ENCODE peak calls at places on chromosomes 11 and 22, in nine cellular contexts. R is CD4-positive, alpha-beta memory T cell; Z is astrocyte; W is transverse colon; H is CD8-positive, alpha-beta memory T cell; V is ascending aorta; O is suprapubic skin; T is psoas muscle; X is mammary epithelial cell. K is an unnamed sample.
A peak's percentile ranks its signal among the peaks of the same experiment; 100 is the strongest.

GRCh38 chr22:45009881-45010531 is at the start of gene PHF21B:
- DNase-seq in Z (no peak), O (no peak), V (no peak), W (no peak), R (no peak), X (peak; percentile 9), T (peak; percentile 57), H (no peak), K (peak; percentile 60)

GRCh38 chr22:26547426-26547825 is 35.2 kb upstream of the TFIP11 start:
- DNase-seq in X (peak; percentile 59), T (no peak), V (no peak), H (no peak), R (no peak), Z (no peak), O (no peak), W (no peak), K (no peak)

GRCh38 chr11:95641506-95641905 is 148.1 kb downstream of the FAM76B start:
- DNase-seq in X (peak; percentile 78), V (peak; percentile 10), R (peak; percentile 46), T (no peak), Z (no peak), W (no peak), O (no peak), H (peak; percentile 39), K (no peak)

GRCh38 chr22:28930357-28931007 is 47.1 kb downstream of the ZNRF3 start:
- DNase-seq in X (no peak), V (no peak), O (no peak), T (no peak), W (no peak), R (no peak), Z (peak; percentile 68), H (no peak), K (no peak)

GRCh38 chr11:60798631-60799030 is 13.5 kb downstream of the MS4A10 start:
- DNase-seq in Z (no peak), V (no peak), O (no peak), X (no peak), T (peak; percentile 23), W (no peak), H (no peak), R (no peak), K (no peak)

GRCh38 chr11:129643031-129643721 is 172.5 kb upstream of the TMEM45B start:
- DNase-seq in H (no peak), W (no peak), T (no peak), V (no peak), Z (peak; percentile 57), R (no peak), O (no peak), X (peak; percentile 97), K (no peak)

GRCh38 chr11:80167766-80168165 is 726.9 kb upstream of the TENM4 start:
- DNase-seq in R (no peak), W (no peak), V (no peak), T (no peak), Z (peak; percentile 28), O (no peak), H (no peak), X (no peak), K (no peak)

GRCh38 chr11:28566643-28567042 is 458.5 kb downstream of the METTL15 start:
- DNase-seq in T (peak; percentile 77), O (peak; percentile 57), H (no peak), V (peak; percentile 74), Z (peak; percentile 98), X (peak; percentile 90), W (peak; percentile 13), R (no peak), K (peak; percentile 78)

GRCh38 chr11:11748706-11749365 is 92.9 kb upstream of the USP47 start:
- DNase-seq in X (peak; percentile 54), O (no peak), V (no peak), Z (peak; percentile 14), H (no peak), W (no peak), R (no peak), T (no peak), K (no peak)

GRCh38 chr22:48396785-48397530 is 1430.7 kb downstream of the BRD1 start:
- DNase-seq in W (no peak), O (no peak), H (no peak), T (no peak), X (no peak), Z (no peak), V (no peak), R (no peak), K (no peak)

GRCh38 chr11:67671211-67671520 is 3.3 kb downstream of the ALDH3B2 start:
- DNase-seq in O (no peak), V (no peak), R (no peak), X (no peak), Z (no peak), H (no peak), T (no peak), W (no peak), K (no peak)

GRCh38 chr11:79042824-79043223 is 398.0 kb downstream of the TENM4 start:
- DNase-seq in O (no peak), H (no peak), T (no peak), Z (no peak), R (no peak), W (no peak), V (no peak), X (peak; percentile 27), K (no peak)

GRCh38 chr11:61791737-61792309 is 576 bp downstream of the TMEM258 start:
- DNase-seq in V (no peak), X (peak; percentile 85), W (peak; percentile 76), T (peak; percentile 74), H (no peak), O (peak; percentile 85), R (peak; percentile 71), Z (peak; percentile 86), K (peak; percentile 32)

GRCh38 chr11:66126064-66126463 is 56.0 kb downstream of the PACS1 start:
- DNase-seq in Z (no peak), T (no peak), X (peak; percentile 37), R (peak; percentile 47), H (no peak), V (no peak), W (no peak), O (no peak), K (no peak)

GRCh38 chr11:637593-638507 is 781 bp downstream of the DRD4 start:
- DNase-seq in Z (no peak), W (no peak), O (no peak), T (peak; percentile 51), H (no peak), X (no peak), V (no peak), R (no peak), K (no peak)

GRCh38 chr11:88552377-88553029 is 215.0 kb upstream of the CTSC start:
- DNase-seq in T (no peak), X (peak; percentile 55), O (no peak), Z (no peak), V (no peak), H (peak; percentile 4), R (peak; percentile 41), W (peak; percentile 42), K (no peak)

GRCh38 chr11:86118201-86118600 is 49.3 kb upstream of the PICALM start:
- DNase-seq in X (no peak), V (no peak), R (no peak), Z (no peak), O (no peak), H (no peak), T (no peak), W (no peak), K (no peak)

DNA sequence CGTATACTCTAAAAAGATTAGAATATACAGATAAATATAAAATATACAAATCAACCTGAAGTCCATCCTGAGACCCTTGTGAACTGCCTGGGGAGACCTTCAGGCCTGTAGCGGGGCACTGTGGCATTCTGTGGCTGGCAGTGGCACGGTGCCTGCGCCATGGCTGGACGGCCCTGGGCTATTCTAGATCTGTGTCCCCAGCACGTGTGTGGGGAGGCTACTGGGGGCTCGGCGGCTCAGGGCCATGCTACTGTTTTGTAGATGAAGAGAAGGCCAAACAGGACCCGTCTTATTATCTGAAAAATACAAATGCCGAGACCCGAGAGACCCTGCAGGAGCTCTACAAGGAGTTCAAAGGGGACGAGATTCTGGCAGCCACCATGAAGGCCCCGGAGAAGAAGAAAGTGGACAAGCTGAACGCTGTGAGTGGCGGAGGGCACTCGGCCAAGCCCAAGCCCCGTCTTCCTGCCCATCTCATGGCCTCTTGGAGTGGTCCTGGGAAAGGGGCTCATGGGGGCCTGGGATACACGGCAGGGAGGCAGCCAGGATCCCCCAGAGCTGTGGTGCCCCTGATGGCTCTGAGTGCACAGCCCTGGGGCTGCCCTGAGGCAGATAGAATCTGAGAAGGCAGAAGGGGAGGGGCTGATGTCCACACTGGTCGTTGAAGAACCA is 18.8 kb downstream of the PPIL2 start:
- DNase-seq in H (no peak), X (no peak), V (no peak), T (no peak), W (no peak), R (no peak), O (no peak), Z (no peak), K (no peak)
- H3K4me1 ChIP-seq in H (no peaks in the 10 kb centered on the region), X (peaks cover 6% of the 10 kb centered on the region), V (no peaks in the 10 kb centered on the region), T (no peaks in the 10 kb centered on the region), W (no peaks in the 10 kb centered on the region), R (no peaks in the 10 kb centered on the region), O (no peaks in the 10 kb centered on the region), Z (peaks cover 4% of the 10 kb centered on the region), K (no peaks in the 10 kb centered on the region)

DNA sequence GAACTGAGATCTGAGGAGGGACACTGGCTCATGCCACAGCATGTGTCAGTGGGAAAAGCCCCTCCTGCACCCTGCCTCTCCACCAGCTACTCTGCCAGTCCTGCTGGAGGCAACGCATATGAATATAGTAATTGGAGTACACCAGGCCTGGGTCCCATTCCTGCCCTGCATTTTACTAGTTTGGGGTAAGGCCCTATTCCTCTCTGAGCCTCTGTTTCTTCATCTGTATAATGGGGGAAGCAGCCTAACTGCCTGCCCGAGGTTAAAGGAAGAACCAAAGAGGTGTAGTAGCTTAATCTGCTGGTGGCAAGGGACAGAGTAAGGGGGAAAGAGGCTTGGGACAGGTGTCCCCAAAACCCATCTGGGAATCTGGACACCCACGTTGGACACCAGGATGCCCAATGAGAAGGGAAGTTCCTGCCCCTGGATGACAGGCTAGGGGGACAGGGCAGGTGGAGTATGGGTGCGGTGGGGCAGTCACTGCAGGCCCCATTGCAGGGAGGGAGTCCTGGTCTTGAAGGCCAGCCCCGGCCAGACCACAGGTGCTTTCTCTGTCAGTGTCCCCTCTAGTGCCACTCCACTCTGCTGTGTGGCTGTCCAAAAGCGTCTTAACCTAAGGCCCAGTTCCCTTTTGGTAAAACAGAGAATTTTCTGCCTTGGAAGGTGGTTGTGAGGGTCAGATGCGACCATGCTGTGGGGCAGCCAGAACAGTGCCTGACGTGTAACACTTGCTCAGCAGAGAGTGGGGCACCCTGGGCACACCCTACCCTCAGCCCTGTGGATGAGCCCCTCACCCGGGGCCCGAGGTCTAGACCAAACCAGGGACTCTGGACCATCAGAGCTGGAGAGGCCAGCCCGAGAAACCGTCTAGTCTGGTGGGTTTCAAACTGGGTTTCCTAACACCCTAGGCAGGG is 11.5 kb downstream of the TSKU start:
- DNase-seq in X (no peak), R (no peak), T (no peak), Z (no peak), O (no peak), W (no peak), H (no peak), V (no peak), K (no peak)
- H3K4me1 ChIP-seq in X (peaks cover 48% of the 10 kb centered on the region), R (peaks cover 11% of the 10 kb centered on the region), T (no peaks in the 10 kb centered on the region), Z (peaks cover 31% of the 10 kb centered on the region), O (peaks cover 96% of the 10 kb centered on the region), W (peaks cover 36% of the 10 kb centered on the region), H (peaks cover 4% of the 10 kb centered on the region), V (no peaks in the 10 kb centered on the region), K (peaks cover 53% of the 10 kb centered on the region)

GRCh38 chr11:2383823-2384722 is 7.0 kb downstream of the CD81 start:
- DNase-seq in T (peak; percentile 68), O (no peak), V (no peak), H (no peak), R (peak; percentile 48), X (no peak), W (peak; percentile 66), Z (no peak), K (no peak)
- H3K4me1 ChIP-seq in T (peaks cover 65% of the 10 kb centered on the region), O (peaks cover 100% of the 10 kb centered on the region), V (peaks cover 29% of the 10 kb centered on the region), H (peaks cover 71% of the 10 kb centered on the region), R (peaks cover 79% of the 10 kb centered on the region), X (peaks cover 67% of the 10 kb centered on the region), W (peaks cover 92% of the 10 kb centered on the region), Z (peaks cover 47% of the 10 kb centered on the region), K (peaks cover 98% of the 10 kb centered on the region)

GRCh38 chr11:47499160-47499559 is 50.2 kb upstream of the RAPSN start:
- DNase-seq in T (no peak), H (no peak), X (no peak), Z (no peak), V (no peak), O (no peak), R (no peak), W (no peak), K (no peak)
- H3K4me1 ChIP-seq in T (peaks cover 75% of the 10 kb centered on the region), H (peaks cover 15% of the 10 kb centered on the region), X (no peaks in the 10 kb centered on the region), Z (no peaks in the 10 kb centered on the region), V (no peaks in the 10 kb centered on the region), O (peaks cover 49% of the 10 kb centered on the region), R (peaks cover 47% of the 10 kb centered on the region), W (peaks cover 31% of the 10 kb centered on the region), K (peaks cover 73% of the 10 kb centered on the region)